ENCODE peak calls at places on chromosomes 7 and 10, in four cellular contexts. V is activated T-cell treated with anti-CD3 and anti-CD28 coated beads for 1 hour; E is stimulated activated CD4-positive, alpha-beta T cell treated with anti-CD3 and anti-CD28 coated beads, Interleukin-1b, Interleukin-23, amount 100 ng/mL, for 24 hours; U is dermis microvascular lymphatic vessel endothelial cell. P is an unnamed sample.
A peak's percentile ranks its signal among the peaks of the same experiment; 100 is the strongest.

GRCh38 chr7:32158076-32158475 is 87.9 kb upstream of the PDE1C start:
- DNase-seq in V (no peak), U (no peak), E (no peak), P (peak; percentile 7)

GRCh38 chr10:125802739-125803138 is 20.3 kb downstream of the UROS start:
- DNase-seq in V (no peak), E (no peak), U (no peak), P (no peak)

GRCh38 chr7:34107306-34107705 is 202.0 kb downstream of the BMPER start:
- DNase-seq in U (no peak), E (no peak), V (no peak), P (no peak)

GRCh38 chr7:36653671-36654355 is 70.5 kb downstream of the AOAH start:
- DNase-seq in U (no peak), E (no peak), V (no peak), P (no peak)

GRCh38 chr7:83704564-83704963 is 55.6 kb upstream of the SEMA3E start:
- DNase-seq in V (no peak), E (no peak), U (no peak), P (no peak)

GRCh38 chr7:155276032-155276799 is 21.5 kb upstream of the INSIG1 start:
- DNase-seq in E (no peak), U (no peak), V (no peak), P (no peak)

GRCh38 chr7:28038175-28038855 is 142.3 kb downstream of the JAZF1 start:
- DNase-seq in E (no peak), V (no peak), U (no peak), P (no peak)

GRCh38 chr7:129906700-129907099 is 46.1 kb downstream of the UBE2H start:
- DNase-seq in E (no peak), V (no peak), U (no peak), P (peak; percentile 97)